ENCODE peak calls at places on chromosomes 16 and 17, in seven cellular contexts. One of them, this sample, is unnamed.

GRCh38 chr16:77919761-77920415 is 102.5 kb upstream of the CLEC3A start:
- DNase-seq in GM12878: no peak
- DNase-seq in right lobe of liver: no peak
- DNase-seq in uterus: no peak
- DNase-seq in fibroblast of villous mesenchyme: no peak
- DNase-seq in A549: no peak
- DNase-seq in ascending aorta: no peak
- DNase-seq in this sample: no peak

GRCh38 chr16:52515068-52515671 is 31.8 kb downstream of the TOX3 start:
- DNase-seq in GM12878: no peak
- DNase-seq in right lobe of liver: no peak
- DNase-seq in uterus: no peak
- DNase-seq in fibroblast of villous mesenchyme: no peak
- DNase-seq in A549: no peak
- DNase-seq in ascending aorta: no peak
- DNase-seq in this sample: no peak

GRCh38 chr16:11698271-11698689 is 30.0 kb downstream of the SNN start:
- DNase-seq in GM12878: no peak
- DNase-seq in right lobe of liver: no peak
- DNase-seq in uterus: no peak
- DNase-seq in fibroblast of villous mesenchyme: no peak
- DNase-seq in A549: no peak
- DNase-seq in ascending aorta: no peak
- DNase-seq in this sample: no peak

GRCh38 chr17:31587462-31587861 is 196.0 kb downstream of the RAB11FIP4 start:
- DNase-seq in GM12878: no peak
- DNase-seq in right lobe of liver: no peak
- DNase-seq in uterus: no peak
- DNase-seq in fibroblast of villous mesenchyme: no peak
- DNase-seq in A549: no peak
- DNase-seq in ascending aorta: no peak
- DNase-seq in this sample: no peak

GRCh38 chr16:48381201-48381600 is 4.0 kb downstream of the SIAH1 start:
- DNase-seq in GM12878: no peak
- DNase-seq in right lobe of liver: no peak
- DNase-seq in uterus: no peak
- DNase-seq in fibroblast of villous mesenchyme: peak
- DNase-seq in A549: no peak
- DNase-seq in ascending aorta: no peak
- DNase-seq in this sample: no peak

GRCh38 chr17:29195465-29196081 is 15.4 kb upstream of the MYO18A start:
- DNase-seq in GM12878: no peak
- DNase-seq in right lobe of liver: no peak
- DNase-seq in uterus: no peak
- DNase-seq in fibroblast of villous mesenchyme: no peak
- DNase-seq in A549: no peak
- DNase-seq in ascending aorta: peak
- DNase-seq in this sample: no peak

GRCh38 chr16:4321286-4322120 is 5.6 kb downstream of the GLIS2 start:
- DNase-seq in GM12878: no peak
- DNase-seq in right lobe of liver: peak
- DNase-seq in uterus: no peak
- DNase-seq in fibroblast of villous mesenchyme: no peak
- DNase-seq in A549: no peak
- DNase-seq in ascending aorta: no peak
- DNase-seq in this sample: no peak

GRCh38 chr17:37488607-37489196 is 989 bp upstream of the DUSP14 start:
- DNase-seq in GM12878: no peak
- DNase-seq in right lobe of liver: peak
- DNase-seq in uterus: peak
- DNase-seq in fibroblast of villous mesenchyme: peak
- DNase-seq in A549: peak
- DNase-seq in ascending aorta: peak
- DNase-seq in this sample: peak

GRCh38 chr16:65121870-65122723 is at the start of gene CDH11:
- DNase-seq in GM12878: no peak
- DNase-seq in right lobe of liver: no peak
- DNase-seq in uterus: peak
- DNase-seq in fibroblast of villous mesenchyme: peak
- DNase-seq in A549: no peak
- DNase-seq in ascending aorta: peak
- DNase-seq in this sample: no peak

GRCh38 chr17:31269178-31269577 is 27.9 kb downstream of the OMG start:
- DNase-seq in GM12878: no peak
- DNase-seq in right lobe of liver: no peak
- DNase-seq in uterus: no peak
- DNase-seq in fibroblast of villous mesenchyme: no peak
- DNase-seq in A549: no peak
- DNase-seq in ascending aorta: no peak
- DNase-seq in this sample: no peak

GRCh38 chr16:20857281-20857680 is 42.9 kb downstream of the DCUN1D3 start:
- DNase-seq in GM12878: no peak
- DNase-seq in right lobe of liver: no peak
- DNase-seq in uterus: no peak
- DNase-seq in fibroblast of villous mesenchyme: no peak
- DNase-seq in A549: no peak
- DNase-seq in ascending aorta: no peak
- DNase-seq in this sample: no peak

GRCh38 chr16:86392751-86393150 is 117.6 kb upstream of the FOXF1 start:
- DNase-seq in GM12878: no peak
- DNase-seq in right lobe of liver: no peak
- DNase-seq in uterus: no peak
- DNase-seq in fibroblast of villous mesenchyme: peak
- DNase-seq in A549: no peak
- DNase-seq in ascending aorta: no peak
- DNase-seq in this sample: no peak

GRCh38 chr17:17150450-17150804 is 55.7 kb downstream of the PLD6 start:
- DNase-seq in GM12878: peak
- DNase-seq in right lobe of liver: no peak
- DNase-seq in uterus: no peak
- DNase-seq in fibroblast of villous mesenchyme: no peak
- DNase-seq in A549: no peak
- DNase-seq in ascending aorta: no peak
- DNase-seq in this sample: no peak

GRCh38 chr17:64343071-64343774 is 47.4 kb downstream of the PECAM1 start:
- DNase-seq in GM12878: no peak
- DNase-seq in right lobe of liver: no peak
- DNase-seq in uterus: no peak
- DNase-seq in fibroblast of villous mesenchyme: no peak
- DNase-seq in A549: no peak
- DNase-seq in ascending aorta: peak
- DNase-seq in this sample: no peak

DNA sequence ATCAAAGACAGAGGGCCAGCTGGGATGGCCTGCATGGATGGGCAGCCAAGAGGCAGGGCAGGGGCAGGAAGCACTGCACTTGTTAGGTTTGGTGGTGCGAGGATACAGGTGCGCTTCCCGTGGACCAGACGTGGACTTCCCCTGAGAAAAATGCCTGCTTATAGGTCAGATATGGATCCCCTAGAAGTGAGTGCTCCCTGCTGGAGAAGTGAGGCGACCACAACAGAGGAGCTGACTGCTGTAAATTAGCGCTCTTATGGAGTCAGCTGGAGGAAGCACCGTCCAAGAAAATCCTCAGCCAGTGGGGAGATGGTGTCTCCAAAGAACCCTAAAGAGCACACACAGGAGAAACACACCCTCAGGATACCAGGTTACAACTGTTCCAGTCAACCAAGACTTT is 27.7 kb upstream of the CCDC182 start:
- DNase-seq in GM12878: no peak
- DNase-seq in right lobe of liver: no peak
- DNase-seq in uterus: no peak
- DNase-seq in fibroblast of villous mesenchyme: no peak
- DNase-seq in A549: no peak
- DNase-seq in ascending aorta: no peak
- DNase-seq in this sample: no peak
- TF ChIP-seq CTCF in GM12878: no peak
- TF ChIP-seq CTCF in right lobe of liver: no peak
- TF ChIP-seq CTCF in uterus: no peak
- TF ChIP-seq CTCF in fibroblast of villous mesenchyme: no peak
- TF ChIP-seq CTCF in A549: no peak
- TF ChIP-seq CTCF in ascending aorta: no peak
- TF ChIP-seq CTCF in this sample: no peak

GRCh38 chr17:55632893-55633292 is 89.8 kb downstream of the TMEM100 start:
- DNase-seq in GM12878: no peak
- DNase-seq in right lobe of liver: no peak
- DNase-seq in uterus: no peak
- DNase-seq in fibroblast of villous mesenchyme: no peak
- DNase-seq in A549: no peak
- DNase-seq in ascending aorta: no peak
- DNase-seq in this sample: no peak

GRCh38 chr17:55639096-55639495 is 83.6 kb downstream of the TMEM100 start:
- DNase-seq in GM12878: no peak
- DNase-seq in right lobe of liver: no peak
- DNase-seq in uterus: no peak
- DNase-seq in fibroblast of villous mesenchyme: no peak
- DNase-seq in A549: no peak
- DNase-seq in ascending aorta: no peak
- DNase-seq in this sample: no peak

GRCh38 chr17:55632236-55632635 is 90.4 kb downstream of the TMEM100 start:
- DNase-seq in GM12878: no peak
- DNase-seq in right lobe of liver: no peak
- DNase-seq in uterus: no peak
- DNase-seq in fibroblast of villous mesenchyme: no peak
- DNase-seq in A549: no peak
- DNase-seq in ascending aorta: no peak
- DNase-seq in this sample: no peak

GRCh38 chr17:55634702-55635101 is 88.0 kb downstream of the TMEM100 start:
- DNase-seq in GM12878: no peak
- DNase-seq in right lobe of liver: no peak
- DNase-seq in uterus: no peak
- DNase-seq in fibroblast of villous mesenchyme: no peak
- DNase-seq in A549: no peak
- DNase-seq in ascending aorta: no peak
- DNase-seq in this sample: no peak

DNA sequence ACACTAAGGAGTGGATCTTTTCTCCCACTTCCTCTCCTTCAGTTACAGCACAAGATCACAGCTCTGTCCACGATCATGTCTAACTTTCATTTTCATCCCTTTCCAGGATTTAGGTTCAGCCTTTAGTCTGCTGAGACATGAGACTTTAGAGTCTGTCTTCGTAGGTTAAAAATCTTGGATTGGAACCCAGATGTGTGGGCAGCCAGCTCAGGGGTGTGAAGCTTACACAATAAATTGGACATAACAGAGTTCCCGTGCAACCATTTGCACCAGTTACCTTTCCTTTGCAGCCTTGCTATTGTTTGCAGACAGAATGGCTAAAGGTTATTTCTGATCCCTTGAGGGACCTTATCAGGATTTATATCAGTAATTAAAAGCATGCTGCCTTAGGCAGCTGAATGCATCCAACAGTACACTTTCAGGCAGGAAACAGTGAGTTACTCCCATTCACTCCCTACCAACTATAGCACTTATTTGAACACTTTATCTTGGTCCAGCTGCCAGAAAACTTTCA is 87.4 kb downstream of the TMEM100 start:
- DNase-seq in GM12878: no peak
- DNase-seq in right lobe of liver: no peak
- DNase-seq in uterus: peak
- DNase-seq in fibroblast of villous mesenchyme: peak
- DNase-seq in A549: no peak
- DNase-seq in ascending aorta: no peak
- DNase-seq in this sample: no peak
- H3K4me3 ChIP-seq in GM12878: no peak
- H3K4me3 ChIP-seq in right lobe of liver: no peak
- H3K4me3 ChIP-seq in uterus: no peak
- H3K4me3 ChIP-seq in fibroblast of villous mesenchyme: peak
- H3K4me3 ChIP-seq in A549: no peak
- H3K4me3 ChIP-seq in ascending aorta: no peak
- H3K4me3 ChIP-seq in this sample: no peak

GRCh38 chr16:63461248-63461841 is 1425.1 kb upstream of the CDH8 start:
- DNase-seq in GM12878: no peak
- DNase-seq in right lobe of liver: no peak
- DNase-seq in uterus: no peak
- DNase-seq in fibroblast of villous mesenchyme: peak
- DNase-seq in A549: peak
- DNase-seq in ascending aorta: no peak
- DNase-seq in this sample: no peak
- TF ChIP-seq CTCF in GM12878: no peak
- TF ChIP-seq CTCF in right lobe of liver: peak
- TF ChIP-seq CTCF in uterus: no peak
- TF ChIP-seq CTCF in fibroblast of villous mesenchyme: peak
- TF ChIP-seq CTCF in A549: peak
- TF ChIP-seq CTCF in ascending aorta: peak
- TF ChIP-seq CTCF in this sample: peak

DNA sequence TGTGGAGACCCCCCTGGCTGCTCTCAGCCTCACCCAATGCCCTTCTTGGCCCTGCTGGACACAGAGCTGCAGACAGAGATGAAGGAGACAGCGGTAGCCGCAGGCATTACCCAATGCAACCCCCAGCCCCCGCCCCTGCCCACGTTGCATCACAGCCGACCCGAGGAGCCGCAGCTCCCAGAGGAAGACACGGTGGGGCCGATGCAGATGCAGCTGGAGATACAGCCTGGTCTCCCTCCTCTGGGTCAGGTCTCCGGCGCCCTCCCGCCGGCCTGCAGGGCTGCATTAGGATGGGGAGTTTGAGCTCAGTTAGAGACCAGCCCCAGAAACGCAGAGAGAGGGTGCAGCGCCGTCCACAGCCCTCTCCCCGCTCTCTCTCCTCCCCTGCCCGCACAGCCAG is 19.4 kb upstream of the UBE2I start:
- DNase-seq in GM12878: no peak
- DNase-seq in right lobe of liver: no peak
- DNase-seq in uterus: no peak
- DNase-seq in fibroblast of villous mesenchyme: peak
- DNase-seq in A549: no peak
- DNase-seq in ascending aorta: no peak
- DNase-seq in this sample: no peak
- H3K4me3 ChIP-seq in GM12878: no peak
- H3K4me3 ChIP-seq in right lobe of liver: no peak
- H3K4me3 ChIP-seq in uterus: no peak
- H3K4me3 ChIP-seq in fibroblast of villous mesenchyme: no peak
- H3K4me3 ChIP-seq in A549: no peak
- H3K4me3 ChIP-seq in ascending aorta: no peak
- H3K4me3 ChIP-seq in this sample: no peak

DNA sequence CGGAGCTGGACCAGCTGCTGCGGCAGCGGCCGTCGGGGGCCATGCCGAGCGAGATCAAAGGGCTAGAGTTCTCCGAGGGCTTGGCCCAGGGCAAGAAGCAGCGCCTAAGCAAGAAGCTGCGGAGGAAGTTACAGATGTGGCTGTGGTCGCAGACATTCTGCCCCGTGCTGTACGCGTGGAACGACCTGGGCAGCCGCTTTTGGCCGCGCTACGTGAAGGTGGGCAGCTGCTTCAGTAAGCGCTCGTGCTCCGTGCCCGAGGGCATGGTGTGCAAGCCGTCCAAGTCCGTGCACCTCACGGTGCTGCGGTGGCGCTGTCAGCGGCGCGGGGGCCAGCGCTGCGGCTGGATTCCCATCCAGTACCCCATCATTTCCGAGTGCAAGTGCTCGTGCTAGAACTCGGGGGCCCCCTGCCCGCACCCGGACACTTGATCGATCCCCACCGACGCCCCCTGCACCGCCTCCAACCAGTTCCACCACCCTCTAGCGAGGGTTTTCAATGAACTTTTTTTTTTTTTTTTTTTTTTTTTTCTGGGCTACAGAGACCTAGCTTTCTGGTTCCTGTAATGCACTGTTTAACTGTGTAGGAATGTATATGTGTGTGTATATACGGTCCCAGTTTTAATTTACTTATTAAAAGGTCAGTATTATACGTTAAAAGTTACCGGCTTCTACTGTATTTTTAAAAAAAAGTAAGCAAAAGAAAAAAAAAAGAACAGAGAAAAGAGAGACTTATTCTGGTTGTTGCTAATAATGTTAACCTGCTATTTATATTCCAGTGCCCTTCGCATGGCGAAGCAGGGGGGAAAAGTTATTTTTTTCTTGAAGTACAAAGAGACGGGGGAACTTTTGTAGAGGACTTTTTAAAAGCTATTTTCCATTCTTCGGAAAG is 1.3 kb downstream of the NOG start:
- DNase-seq in GM12878: no peak
- DNase-seq in right lobe of liver: peak
- DNase-seq in uterus: no peak
- DNase-seq in fibroblast of villous mesenchyme: no peak
- DNase-seq in A549: peak
- DNase-seq in ascending aorta: no peak
- DNase-seq in this sample: no peak
- TF ChIP-seq CTCF in GM12878: no peak
- TF ChIP-seq CTCF in right lobe of liver: no peak
- TF ChIP-seq CTCF in uterus: no peak
- TF ChIP-seq CTCF in fibroblast of villous mesenchyme: no peak
- TF ChIP-seq CTCF in A549: no peak
- TF ChIP-seq CTCF in ascending aorta: no peak
- TF ChIP-seq CTCF in this sample: no peak

This sample was measured in epithelial cell of proximal tubule.